ENCODE peak calls at places on chromosome 9, in four cellular contexts. I is mesenchymal stem cell, X is H9, W is H1. F is an unnamed sample.
A peak's percentile ranks its signal among the peaks of the same experiment; 100 is the strongest.

GRCh38 chr9:16598316-16598715 is 272.2 kb downstream of the BNC2 start:
- DNase-seq in W (no peak), I (no peak), X (no peak), F (no peak)

GRCh38 chr9:88387035-88387732 is 1.1 kb upstream of the SPIN1 start:
- DNase-seq in W (no peak), X (no peak), I (peak; percentile 73), F (peak; percentile 59)

GRCh38 chr9:15735083-15735974 is 182.5 kb downstream of the CCDC171 start:
- DNase-seq in W (no peak), X (no peak), I (peak; percentile 90), F (peak; percentile 52)

GRCh38 chr9:135673941-135674340 is 10.8 kb downstream of the LCN9 start:
- DNase-seq in W (no peak), I (no peak), X (no peak), F (no peak)

GRCh38 chr9:10396641-10397040 is 216.2 kb downstream of the PTPRD start:
- DNase-seq in X (no peak), I (no peak), W (no peak), F (no peak)

GRCh38 chr9:91187965-91188344 is 173.8 kb downstream of the AUH start:
- DNase-seq in X (no peak), I (no peak), W (no peak), F (no peak)

GRCh38 chr9:72542917-72543316 is 21.5 kb downstream of the TMC1 start:
- DNase-seq in W (no peak), I (no peak), X (no peak), F (no peak)

GRCh38 chr9:108073823-108074222 is 584.3 kb upstream of the KLF4 start:
- DNase-seq in X (no peak), I (no peak), W (no peak), F (no peak)

GRCh38 chr9:30075451-30076199 is 2308.8 kb upstream of the ACO1 start:
- DNase-seq in X (no peak), W (no peak), I (peak; percentile 34), F (peak; percentile 1)

GRCh38 chr9:129328357-129329103 is 150.5 kb upstream of the IER5L start:
- DNase-seq in I (no peak), W (no peak), X (no peak), F (no peak)

GRCh38 chr9:81969971-81970370 is 18.6 kb upstream of the SPATA31D1 start:
- DNase-seq in W (no peak), X (no peak), I (no peak), F (no peak)

GRCh38 chr9:12416736-12417135 is 276.4 kb upstream of the TYRP1 start:
- DNase-seq in W (no peak), X (no peak), I (no peak), F (no peak)

GRCh38 chr9:124574944-124575343 is 67.7 kb upstream of the NR5A1 start:
- DNase-seq in I (peak; percentile 96), X (no peak), W (no peak), F (no peak)

GRCh38 chr9:97366476-97366875 is 45.4 kb upstream of the TDRD7 start:
- DNase-seq in I (no peak), W (no peak), X (no peak), F (no peak)

GRCh38 chr9:87564111-87564510 is 66.4 kb downstream of the DAPK1 start:
- DNase-seq in X (no peak), I (peak; percentile 44), W (no peak), F (peak; percentile 52)

GRCh38 chr9:2023042-2023441 is 7.9 kb downstream of the SMARCA2 start:
- DNase-seq in W (no peak), X (no peak), I (no peak), F (no peak)

GRCh38 chr9:3809724-3810123 is 283.9 kb upstream of the RFX3 start:
- DNase-seq in X (no peak), W (no peak), I (no peak), F (no peak)

GRCh38 chr9:135507104-135508035 is 6.9 kb downstream of the MRPS2 start:
- DNase-seq in W (no peak), X (peak; percentile 26), I (no peak), F (no peak)

GRCh38 chr9:98150164-98150563 is 31.1 kb upstream of the TRIM14 start:
- DNase-seq in I (no peak), X (no peak), W (no peak), F (no peak)

GRCh38 chr9:110008663-110009062 is 199.3 kb downstream of the C9orf152 start:
- DNase-seq in X (no peak), I (no peak), W (no peak), F (peak; percentile 11)

GRCh38 chr9:125522328-125522725 is 184.7 kb downstream of the MAPKAP1 start:
- DNase-seq in I (peak; percentile 61), X (no peak), W (no peak), F (no peak)

GRCh38 chr9:134633362-134634142 is 8.1 kb upstream of the COL5A1 start:
- DNase-seq in X (peak; percentile 16), I (no peak), W (no peak), F (no peak)

GRCh38 chr9:109166771-109167601 is at the start of gene FRRS1L:
- DNase-seq in W (no peak), I (no peak), X (peak; percentile 56), F (no peak)

GRCh38 chr9:98781588-98782383 is 14.6 kb downstream of the ANKS6 start:
- DNase-seq in I (no peak), W (no peak), X (no peak), F (peak; percentile 78)

GRCh38 chr9:5478214-5478613 is 27.9 kb downstream of the CD274 start:
- DNase-seq in W (no peak), X (no peak), I (no peak), F (no peak)

GRCh38 chr9:79955300-79955699 is 383.5 kb downstream of the TLE4 start:
- DNase-seq in X (no peak), W (no peak), I (no peak), F (no peak)

GRCh38 chr9:134304712-134305111 is 21.5 kb upstream of the RXRA start:
- DNase-seq in X (no peak), I (no peak), W (no peak), F (no peak)

GRCh38 chr9:69671904-69672827 is at the start of gene APBA1:
- DNase-seq in X (peak; percentile 63), W (no peak), I (peak; percentile 61), F (peak; percentile 10)

GRCh38 chr9:95023217-95024003 is 294.1 kb downstream of the FANCC start:
- DNase-seq in I (peak; percentile 82), X (no peak), W (no peak), F (peak; percentile 25)

GRCh38 chr9:120905794-120906248 is 20.8 kb downstream of the TRAF1 start:
- DNase-seq in W (no peak), X (no peak), I (no peak), F (no peak)

GRCh38 chr9:784202-784601 is 57.3 kb upstream of the DMRT1 start:
- DNase-seq in X (no peak), I (no peak), W (no peak), F (peak; percentile 34)

GRCh38 chr9:123368481-123369153 is 12.6 kb downstream of the CRB2 start:
- DNase-seq in W (no peak), X (no peak), I (no peak), F (no peak)

GRCh38 chr9:123364241-123364824 is 8.3 kb downstream of the CRB2 start:
- DNase-seq in W (no peak), X (no peak), I (peak; percentile 87), F (no peak)

GRCh38 chr9:123368023-123368422 is 12.0 kb downstream of the CRB2 start:
- DNase-seq in W (no peak), I (no peak), X (no peak), F (no peak)

GRCh38 chr9:123365287-123365880 is 9.4 kb downstream of the CRB2 start:
- DNase-seq in I (no peak), X (peak; percentile 76), W (no peak), F (peak; percentile 32)

GRCh38 chr9:123365881-123366528 is 10.0 kb downstream of the CRB2 start:
- DNase-seq in X (peak; percentile 88), I (no peak), W (peak; percentile 36), F (peak; percentile 21)
- H3K14ac ChIP-seq in X (no peak overlapping the region), I (no peak overlapping the region), W (no peak overlapping the region), F (no peak overlapping the region)

DNA sequence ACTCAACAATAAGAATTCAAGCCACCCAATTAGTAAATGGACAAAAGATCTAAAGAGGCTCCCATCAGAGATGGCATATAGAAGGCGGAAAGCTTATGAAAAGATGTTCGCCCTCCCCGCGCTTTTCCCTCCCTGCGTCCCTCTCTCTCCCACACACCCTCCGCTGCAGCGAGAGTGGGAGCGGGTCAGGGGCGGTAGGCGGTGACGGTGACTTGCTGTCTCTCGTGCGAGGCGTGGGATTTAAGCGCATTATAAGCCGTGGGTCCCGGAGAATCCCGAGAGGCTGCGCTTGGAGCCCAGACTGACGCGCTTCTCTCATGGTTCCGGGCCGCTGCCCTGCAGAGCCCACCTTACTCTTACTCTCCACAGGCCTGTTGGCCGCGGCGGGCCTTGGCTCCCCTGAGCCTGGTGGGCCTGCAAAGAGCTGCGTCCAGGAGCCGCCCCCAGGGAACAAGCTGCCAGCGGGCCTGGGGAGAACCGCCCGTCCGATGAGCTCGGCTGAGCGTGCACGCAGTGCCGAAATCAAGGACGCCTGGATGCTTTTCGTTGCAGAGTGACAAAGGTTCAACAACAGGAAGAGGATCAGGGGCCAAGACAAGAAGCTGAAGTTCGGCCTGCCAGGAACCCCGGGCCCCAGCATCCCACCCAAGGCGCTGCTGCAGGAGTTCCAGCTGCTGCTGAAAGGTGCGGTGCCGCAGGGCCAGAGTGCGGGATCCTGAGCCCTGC is 42.6 kb upstream of the BICD2 start:
- DNase-seq in W (no peak), I (no peak), X (peak; percentile 41), F (no peak)
- H2BK5ac ChIP-seq in W (no peak overlapping the region), I (no peak overlapping the region), X (no peak overlapping the region), F (no peak overlapping the region)

DNA sequence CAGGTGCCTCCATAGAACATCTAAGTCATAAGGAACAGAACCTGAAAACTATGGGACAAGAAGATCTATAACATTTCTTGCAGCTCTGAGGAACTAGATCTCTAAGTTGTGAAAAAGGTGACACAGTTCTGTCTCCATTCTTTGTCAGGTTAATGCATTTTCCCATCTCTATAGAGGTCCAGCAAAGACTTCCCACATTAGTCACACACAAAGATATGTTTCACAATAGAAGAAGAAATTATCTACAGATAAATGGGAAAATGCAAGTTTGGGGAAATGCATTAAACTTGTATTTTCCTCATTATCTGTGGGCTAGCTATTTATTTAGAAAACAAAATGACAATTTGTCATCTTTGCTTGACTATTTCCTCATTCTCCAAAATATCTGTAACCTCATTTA is 458.6 kb upstream of the PAPPA start:
- DNase-seq in X (no peak), W (no peak), I (peak; percentile 52), F (no peak)
- H4K91ac ChIP-seq in X (no peak overlapping the region), W (no peak overlapping the region), I (no peak overlapping the region), F (no peak overlapping the region)

DNA sequence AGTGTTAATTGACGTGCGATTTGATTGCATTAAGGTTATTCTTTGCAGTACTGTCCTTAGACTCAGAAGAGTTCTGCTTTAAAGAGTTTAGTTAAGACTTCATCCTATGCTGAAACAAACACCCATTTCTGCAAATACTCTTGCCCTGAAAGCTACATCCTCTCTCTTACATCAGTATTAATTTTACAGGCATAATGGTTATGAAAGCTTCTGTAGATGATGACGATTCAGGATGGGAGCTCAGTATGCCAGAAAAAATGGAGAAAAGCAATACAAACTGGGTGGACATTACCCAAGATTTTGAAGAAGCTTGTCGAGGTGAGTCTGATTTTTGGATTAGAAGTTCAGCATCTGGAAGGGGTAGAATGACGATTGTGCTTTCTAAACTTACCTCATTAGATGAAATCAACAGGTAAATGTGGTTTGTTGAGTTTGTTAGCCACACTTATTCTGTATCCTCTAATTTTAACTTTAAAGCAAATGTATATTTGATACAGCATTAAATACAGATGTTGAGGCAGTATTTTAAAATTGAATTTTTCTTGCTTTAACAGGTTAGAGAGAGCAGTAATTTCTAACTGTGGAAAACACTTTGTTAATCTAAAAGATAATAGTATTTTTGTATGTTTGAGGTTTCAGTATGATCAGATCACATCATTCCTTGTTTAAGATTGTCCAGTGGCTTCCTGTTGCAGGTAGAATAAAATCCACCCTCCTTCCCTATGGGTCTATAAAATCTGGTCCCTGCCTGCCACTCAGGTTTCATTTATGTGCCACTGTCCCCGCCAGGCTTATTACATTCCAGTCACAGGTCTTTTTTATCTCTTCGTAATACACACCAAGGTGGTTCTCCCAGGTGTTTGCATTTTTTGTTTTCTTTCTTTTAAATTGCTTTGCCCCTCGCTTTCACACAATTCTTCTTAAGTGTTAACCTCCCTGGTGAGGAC is 1.3 kb downstream of the NAA35 start:
- DNase-seq in I (peak; percentile 11), X (no peak), W (no peak), F (no peak)
- H3K14ac ChIP-seq in I (no peak overlapping the region), X (no peak overlapping the region), W (no peak overlapping the region), F (no peak overlapping the region)